ENCODE peak calls at places on chromosomes 16 and 17, in six cellular contexts. K, R, A, U, J and D are unnamed samples. For H3K4me1, the result is how much of the 10 kb centered on the place peaks cover.

GRCh38 chr16:65910291-65910690 is 456.2 kb upstream of the CDH5 start:
- DNase-seq in K (no peak), R (no peak), A (no peak), U (no peak), J (no peak), D (no peak)

GRCh38 chr16:86882586-86883280 is 304.4 kb downstream of the FOXL1 start:
- DNase-seq in K (no peak), R (no peak), A (no peak), U (no peak), J (no peak), D (no peak)

GRCh38 chr17:43868236-43868994 is 21.4 kb downstream of the CD300LG start:
- DNase-seq in K (no peak), R (no peak), A (no peak), U (no peak), J (no peak), D (no peak)

GRCh38 chr16:53664724-53665345 is 38.8 kb downstream of the RPGRIP1L start:
- DNase-seq in K (no peak), R (no peak), A (peak), U (no peak), J (no peak), D (no peak)

GRCh38 chr17:76446449-76447231 is 6.3 kb downstream of the UBE2O start:
- DNase-seq in K (peak), R (peak), A (no peak), U (no peak), J (peak), D (no peak)

GRCh38 chr17:34582185-34582900 is 3.0 kb downstream of the TMEM132E start:
- DNase-seq in K (no peak), R (no peak), A (no peak), U (no peak), J (no peak), D (no peak)

GRCh38 chr17:48439473-48439872 is 9.5 kb upstream of the SKAP1 start:
- DNase-seq in K (no peak), R (no peak), A (no peak), U (no peak), J (peak), D (no peak)

GRCh38 chr16:47144559-47144877 is 773 bp upstream of the NETO2 start:
- DNase-seq in K (no peak), R (no peak), A (no peak), U (no peak), J (no peak), D (no peak)

GRCh38 chr17:62178579-62178978 is 113.5 kb upstream of the MED13 start:
- DNase-seq in K (no peak), R (no peak), A (no peak), U (no peak), J (no peak), D (no peak)

GRCh38 chr16:9138021-9138680 is 46.7 kb downstream of the HAPSTR1 start:
- DNase-seq in K (no peak), R (no peak), A (no peak), U (no peak), J (no peak), D (no peak)

DNA sequence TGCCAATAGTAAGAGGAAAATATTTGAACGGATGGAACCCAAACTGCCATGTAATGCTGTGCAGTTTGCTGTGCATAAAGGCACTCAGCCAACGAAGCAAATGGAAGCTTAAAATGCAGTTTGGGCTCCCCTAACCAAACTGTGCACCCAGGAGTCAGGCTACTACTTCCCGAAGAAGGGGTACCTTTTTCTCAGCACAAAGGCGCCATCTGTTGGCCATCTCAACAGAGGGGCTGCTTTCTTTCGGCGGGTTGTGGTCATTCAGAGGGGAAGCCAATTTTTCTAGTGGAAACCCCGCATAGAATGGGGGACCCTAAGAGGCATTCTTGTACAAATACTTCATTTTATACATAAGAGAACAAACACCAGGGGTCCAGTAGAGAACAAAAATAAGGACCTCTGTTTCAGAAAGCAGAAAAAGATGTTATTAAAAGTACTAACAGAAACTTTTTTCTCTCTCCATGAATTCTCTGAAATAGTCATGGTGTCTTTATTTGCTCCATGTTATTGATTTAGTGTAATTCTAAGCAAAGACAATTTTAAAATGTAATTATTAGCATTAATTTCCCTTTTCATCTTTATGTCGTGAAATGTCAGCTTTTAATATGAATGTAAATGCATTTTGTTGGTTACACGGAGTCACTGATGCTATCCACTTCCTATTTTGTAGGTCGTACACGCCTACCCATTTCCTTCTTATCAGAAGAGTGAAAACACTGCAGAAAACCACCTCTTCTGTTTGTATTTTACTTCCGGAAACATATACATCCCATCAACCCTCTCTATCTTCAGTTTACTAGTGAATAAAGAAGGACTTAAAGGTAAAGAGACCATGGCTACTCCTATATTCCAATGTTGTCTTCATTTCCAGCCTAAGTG is 453.3 kb downstream of the KCNJ2 start:
- DNase-seq in K (no peak), R (peak), A (no peak), U (peak), J (peak), D (no peak)
- TF ChIP-seq ZNF274 in K (no peak), R (no peak), A (no peak), U (no peak), J (no peak), D (no peak)

DNA sequence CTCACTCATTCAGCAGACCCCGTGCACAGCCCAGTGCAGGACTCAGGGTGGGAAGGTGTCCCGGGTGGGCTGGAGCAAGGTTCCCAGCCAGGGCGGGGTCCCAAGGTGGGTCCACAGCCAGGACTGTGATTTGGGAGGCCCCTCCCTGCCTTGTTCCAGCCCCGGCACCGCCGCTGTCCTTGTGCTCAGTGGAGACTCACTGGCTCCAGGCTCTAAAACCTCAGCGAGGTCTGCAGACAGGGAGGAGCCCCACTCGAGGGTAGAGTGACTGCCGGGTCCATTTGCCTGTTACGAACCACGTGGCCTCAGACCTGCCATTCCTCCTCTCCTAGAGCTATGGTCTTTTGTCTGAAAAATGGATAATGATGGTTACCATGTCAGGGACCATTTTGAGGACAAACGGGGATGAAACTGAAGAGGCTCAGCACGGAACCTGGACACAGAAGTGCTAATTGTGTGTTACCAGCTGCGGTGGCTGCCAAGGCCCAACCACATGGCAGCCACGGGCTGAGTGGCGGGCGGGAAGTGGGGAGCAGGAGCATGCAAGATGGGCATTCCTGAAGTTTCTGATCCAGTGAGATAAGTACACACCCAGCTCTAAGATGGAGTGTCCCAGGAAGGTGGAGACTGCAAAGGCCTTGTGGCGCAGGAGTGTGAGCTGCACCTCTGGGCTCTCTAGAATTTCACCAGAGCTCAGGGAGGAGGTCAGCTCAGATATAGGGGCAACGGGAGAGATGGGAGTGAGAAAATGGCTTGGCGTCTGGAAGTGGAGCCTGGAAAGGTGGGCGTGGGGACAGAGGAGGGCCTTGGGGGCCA is 317.6 kb downstream of the SEC14L1 start:
- DNase-seq in K (no peak), R (no peak), A (no peak), U (no peak), J (no peak), D (no peak)
- H3K4me1 ChIP-seq in K (half or more), R (under half), A (half or more), U (under half), J (half or more), D (under half)

GRCh38 chr16:48501516-48502377 is 108.2 kb downstream of the N4BP1 start:
- DNase-seq in K (no peak), R (peak), A (no peak), U (no peak), J (peak), D (no peak)

GRCh38 chr16:48500981-48501380 is 109.0 kb downstream of the N4BP1 start:
- DNase-seq in K (no peak), R (no peak), A (no peak), U (no peak), J (no peak), D (no peak)

GRCh38 chr16:48497932-48498760 is 111.8 kb downstream of the N4BP1 start:
- DNase-seq in K (no peak), R (no peak), A (no peak), U (no peak), J (no peak), D (no peak)

GRCh38 chr16:48498761-48499600 is 111.0 kb downstream of the N4BP1 start:
- DNase-seq in K (peak), R (no peak), A (no peak), U (no peak), J (no peak), D (no peak)

GRCh38 chr16:48499822-48500440 is 110.0 kb downstream of the N4BP1 start:
- DNase-seq in K (no peak), R (no peak), A (no peak), U (no peak), J (no peak), D (no peak)
- TF ChIP-seq ZNF274 in K (no peak), R (no peak), A (no peak), U (no peak), J (no peak), D (no peak)

DNA sequence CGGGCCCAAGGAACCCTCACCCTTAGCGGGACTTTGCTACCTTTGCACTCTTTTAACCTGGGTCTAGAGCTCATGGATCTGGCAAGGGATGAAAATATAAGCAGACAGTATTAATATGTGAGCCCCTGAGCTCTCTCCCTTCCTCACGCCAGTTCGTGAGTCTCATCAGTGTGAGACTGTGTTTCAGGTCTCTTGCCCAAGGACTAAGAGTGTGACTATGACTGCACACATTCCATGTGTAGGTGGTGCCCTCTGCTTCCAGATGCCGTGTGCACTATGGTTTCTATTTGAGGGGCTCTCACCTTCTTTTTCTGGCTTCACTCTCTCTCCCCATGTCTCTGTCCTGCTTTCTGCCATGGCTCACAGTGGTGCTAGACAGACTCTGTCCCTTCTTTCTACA is 40.5 kb downstream of the DHRS7B start:
- DNase-seq in K (no peak), R (no peak), A (no peak), U (no peak), J (no peak), D (no peak)
- H3K4me1 ChIP-seq in K (under half), R (under half), A (under half), U (under half), J (under half), D (under half)

DNA sequence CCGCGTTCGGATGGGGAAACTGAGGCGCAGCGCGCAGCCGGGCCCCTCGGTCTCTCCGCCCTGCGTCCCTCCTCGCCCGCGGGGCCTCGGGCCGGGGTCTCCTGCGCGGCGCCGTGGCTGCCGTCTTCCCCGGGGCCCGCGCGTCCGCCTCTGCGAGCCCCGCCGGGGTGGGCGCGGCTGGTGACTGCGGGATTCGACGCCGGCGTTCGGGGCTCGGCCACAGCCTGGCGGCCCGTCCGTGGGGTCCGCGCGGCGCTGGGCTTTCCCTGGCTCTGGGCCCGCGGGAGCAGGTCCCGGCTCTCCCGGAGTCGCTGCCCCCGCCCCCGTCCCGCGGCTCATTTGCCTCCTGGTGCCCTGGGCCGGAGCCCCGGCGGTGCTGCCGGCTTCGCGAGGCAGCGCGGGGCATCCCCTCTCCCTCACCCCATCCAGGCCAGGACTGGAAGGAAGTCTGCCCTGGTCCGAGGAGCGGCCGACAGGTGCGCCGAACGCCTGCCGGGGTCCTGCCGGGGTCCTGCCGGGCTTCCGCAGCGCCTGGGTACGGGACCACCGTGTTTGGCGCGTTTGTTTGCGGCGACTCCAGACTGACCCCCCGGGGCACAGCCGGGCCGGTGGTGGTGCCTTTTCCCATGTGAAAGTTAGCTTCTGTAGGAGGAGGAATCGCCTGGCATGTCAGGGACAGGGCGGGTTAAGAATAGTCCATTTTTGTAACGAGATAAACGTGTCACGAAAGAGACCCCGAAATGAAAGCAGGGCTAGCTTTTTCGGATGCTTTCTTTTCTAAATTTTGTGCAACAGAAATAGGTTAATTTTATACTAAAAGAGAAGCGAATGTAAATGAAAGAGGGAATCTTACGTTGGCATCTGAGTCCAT is 671 bp downstream of the CHMP6 start:
- DNase-seq in K (no peak), R (no peak), A (no peak), U (no peak), J (no peak), D (no peak)
- TF ChIP-seq ZNF274 in K (no peak), R (no peak), A (no peak), U (no peak), J (no peak), D (no peak)

GRCh38 chr16:67446968-67447507 is 16.1 kb downstream of the HSD11B2 start:
- DNase-seq in K (no peak), R (no peak), A (no peak), U (no peak), J (no peak), D (no peak)

GRCh38 chr16:67445126-67445426 is 14.2 kb downstream of the HSD11B2 start:
- DNase-seq in K (no peak), R (no peak), A (no peak), U (no peak), J (no peak), D (no peak)

GRCh38 chr16:67445441-67445912 is 14.6 kb downstream of the HSD11B2 start:
- DNase-seq in K (peak), R (no peak), A (no peak), U (no peak), J (no peak), D (no peak)

GRCh38 chr16:67447508-67448076 is 16.7 kb downstream of the HSD11B2 start:
- DNase-seq in K (peak), R (peak), A (peak), U (no peak), J (peak), D (peak)

GRCh38 chr16:67445913-67446907 is 15.3 kb downstream of the HSD11B2 start:
- DNase-seq in K (peak), R (no peak), A (no peak), U (no peak), J (no peak), D (no peak)
- H3K4me1 ChIP-seq in K (half or more), R (under half), A (under half), U (under half), J (under half), D (under half)

GRCh38 chr17:82371333-82372062 is at the start of gene UTS2R:
- DNase-seq in K (no peak), R (no peak), A (no peak), U (no peak), J (no peak), D (no peak)
- TF ChIP-seq ZNF274 in K (no peak), R (no peak), A (no peak), U (no peak), J (no peak), D (no peak)